ENCODE peak calls at places on chromosomes 12 and 14, in five cellular contexts. One of them, this sample, is unnamed.

GRCh38 chr14:53399057-53399456 is 245.9 kb upstream of the DDHD1 start:
- DNase-seq in OCI-M1: no peak
- DNase-seq in 8988T: no peak
- DNase-seq in dorsolateral prefrontal cortex: no peak
- DNase-seq in stimulated activated effector memory CD8-positive, alpha-beta T cell treated with anti-CD3 and anti-CD28 coated beads, Interleukin-12 subunit alpha, Interleukin-12 subunit beta, amount 100 ng/mL, for 72 hours: no peak
- DNase-seq in this sample: no peak

GRCh38 chr12:119715268-119715620 is 47.3 kb downstream of the PRKAB1 start:
- DNase-seq in 8988T: no peak
- DNase-seq in OCI-M1: no peak
- DNase-seq in dorsolateral prefrontal cortex: no peak
- DNase-seq in stimulated activated effector memory CD8-positive, alpha-beta T cell treated with anti-CD3 and anti-CD28 coated beads, Interleukin-12 subunit alpha, Interleukin-12 subunit beta, amount 100 ng/mL, for 72 hours: no peak
- DNase-seq in this sample: no peak

GRCh38 chr12:989751-990278 is 1.2 kb upstream of the ERC1 start:
- DNase-seq in dorsolateral prefrontal cortex: no peak
- DNase-seq in OCI-M1: peak
- DNase-seq in stimulated activated effector memory CD8-positive, alpha-beta T cell treated with anti-CD3 and anti-CD28 coated beads, Interleukin-12 subunit alpha, Interleukin-12 subunit beta, amount 100 ng/mL, for 72 hours: no peak
- DNase-seq in 8988T: peak
- DNase-seq in this sample: no peak

GRCh38 chr14:93946506-93947170 is 19.5 kb downstream of the FAM181A start:
- DNase-seq in OCI-M1: no peak
- DNase-seq in 8988T: no peak
- DNase-seq in dorsolateral prefrontal cortex: no peak
- DNase-seq in stimulated activated effector memory CD8-positive, alpha-beta T cell treated with anti-CD3 and anti-CD28 coated beads, Interleukin-12 subunit alpha, Interleukin-12 subunit beta, amount 100 ng/mL, for 72 hours: no peak
- DNase-seq in this sample: no peak

GRCh38 chr12:107847830-107848229 is 73.3 kb downstream of the ASCL4 start:
- DNase-seq in OCI-M1: no peak
- DNase-seq in dorsolateral prefrontal cortex: no peak
- DNase-seq in 8988T: no peak
- DNase-seq in stimulated activated effector memory CD8-positive, alpha-beta T cell treated with anti-CD3 and anti-CD28 coated beads, Interleukin-12 subunit alpha, Interleukin-12 subunit beta, amount 100 ng/mL, for 72 hours: no peak
- DNase-seq in this sample: no peak

GRCh38 chr14:76115010-76115422 is 36.7 kb upstream of the GPATCH2L start:
- DNase-seq in OCI-M1: peak
- DNase-seq in 8988T: no peak
- DNase-seq in stimulated activated effector memory CD8-positive, alpha-beta T cell treated with anti-CD3 and anti-CD28 coated beads, Interleukin-12 subunit alpha, Interleukin-12 subunit beta, amount 100 ng/mL, for 72 hours: no peak
- DNase-seq in dorsolateral prefrontal cortex: no peak
- DNase-seq in this sample: no peak

GRCh38 chr14:101357038-101357437 is 204.3 kb upstream of the DIO3 start:
- DNase-seq in dorsolateral prefrontal cortex: no peak
- DNase-seq in stimulated activated effector memory CD8-positive, alpha-beta T cell treated with anti-CD3 and anti-CD28 coated beads, Interleukin-12 subunit alpha, Interleukin-12 subunit beta, amount 100 ng/mL, for 72 hours: no peak
- DNase-seq in OCI-M1: no peak
- DNase-seq in 8988T: no peak
- DNase-seq in this sample: no peak

GRCh38 chr12:121413917-121414316 is 14.0 kb downstream of the RNF34 start:
- DNase-seq in stimulated activated effector memory CD8-positive, alpha-beta T cell treated with anti-CD3 and anti-CD28 coated beads, Interleukin-12 subunit alpha, Interleukin-12 subunit beta, amount 100 ng/mL, for 72 hours: no peak
- DNase-seq in 8988T: no peak
- DNase-seq in dorsolateral prefrontal cortex: no peak
- DNase-seq in OCI-M1: no peak
- DNase-seq in this sample: no peak

GRCh38 chr12:28563926-28564325 is 373.7 kb downstream of the CCDC91 start:
- DNase-seq in stimulated activated effector memory CD8-positive, alpha-beta T cell treated with anti-CD3 and anti-CD28 coated beads, Interleukin-12 subunit alpha, Interleukin-12 subunit beta, amount 100 ng/mL, for 72 hours: no peak
- DNase-seq in 8988T: no peak
- DNase-seq in dorsolateral prefrontal cortex: no peak
- DNase-seq in OCI-M1: no peak
- DNase-seq in this sample: no peak

GRCh38 chr12:91127751-91128150 is 16.5 kb upstream of the LUM start:
- DNase-seq in dorsolateral prefrontal cortex: no peak
- DNase-seq in stimulated activated effector memory CD8-positive, alpha-beta T cell treated with anti-CD3 and anti-CD28 coated beads, Interleukin-12 subunit alpha, Interleukin-12 subunit beta, amount 100 ng/mL, for 72 hours: no peak
- DNase-seq in 8988T: no peak
- DNase-seq in OCI-M1: no peak
- DNase-seq in this sample: no peak

GRCh38 chr14:95499354-95499750 is 17.1 kb downstream of the SYNE3 start:
- DNase-seq in 8988T: no peak
- DNase-seq in stimulated activated effector memory CD8-positive, alpha-beta T cell treated with anti-CD3 and anti-CD28 coated beads, Interleukin-12 subunit alpha, Interleukin-12 subunit beta, amount 100 ng/mL, for 72 hours: no peak
- DNase-seq in dorsolateral prefrontal cortex: no peak
- DNase-seq in OCI-M1: peak
- DNase-seq in this sample: no peak

GRCh38 chr12:116982721-116983502 is 72.2 kb downstream of the FBXW8 start:
- DNase-seq in stimulated activated effector memory CD8-positive, alpha-beta T cell treated with anti-CD3 and anti-CD28 coated beads, Interleukin-12 subunit alpha, Interleukin-12 subunit beta, amount 100 ng/mL, for 72 hours: no peak
- DNase-seq in 8988T: no peak
- DNase-seq in OCI-M1: no peak
- DNase-seq in dorsolateral prefrontal cortex: no peak
- DNase-seq in this sample: no peak

GRCh38 chr12:106073179-106073578 is 65.6 kb downstream of the NUAK1 start:
- DNase-seq in 8988T: no peak
- DNase-seq in OCI-M1: no peak
- DNase-seq in dorsolateral prefrontal cortex: no peak
- DNase-seq in stimulated activated effector memory CD8-positive, alpha-beta T cell treated with anti-CD3 and anti-CD28 coated beads, Interleukin-12 subunit alpha, Interleukin-12 subunit beta, amount 100 ng/mL, for 72 hours: no peak
- DNase-seq in this sample: no peak

GRCh38 chr12:71461787-71462328 is 22.3 kb downstream of the LGR5 start:
- DNase-seq in stimulated activated effector memory CD8-positive, alpha-beta T cell treated with anti-CD3 and anti-CD28 coated beads, Interleukin-12 subunit alpha, Interleukin-12 subunit beta, amount 100 ng/mL, for 72 hours: no peak
- DNase-seq in OCI-M1: no peak
- DNase-seq in dorsolateral prefrontal cortex: no peak
- DNase-seq in 8988T: no peak
- DNase-seq in this sample: no peak

GRCh38 chr12:127230843-127231260 is 1036.1 kb upstream of the TMEM132C start:
- DNase-seq in OCI-M1: peak
- DNase-seq in dorsolateral prefrontal cortex: no peak
- DNase-seq in stimulated activated effector memory CD8-positive, alpha-beta T cell treated with anti-CD3 and anti-CD28 coated beads, Interleukin-12 subunit alpha, Interleukin-12 subunit beta, amount 100 ng/mL, for 72 hours: no peak
- DNase-seq in 8988T: no peak
- DNase-seq in this sample: no peak

GRCh38 chr12:104742551-104742961 is 215.5 kb downstream of the SLC41A2 start:
- DNase-seq in stimulated activated effector memory CD8-positive, alpha-beta T cell treated with anti-CD3 and anti-CD28 coated beads, Interleukin-12 subunit alpha, Interleukin-12 subunit beta, amount 100 ng/mL, for 72 hours: no peak
- DNase-seq in dorsolateral prefrontal cortex: peak
- DNase-seq in 8988T: no peak
- DNase-seq in OCI-M1: no peak
- DNase-seq in this sample: no peak

GRCh38 chr12:95158919-95159318 is 58.3 kb downstream of the FGD6 start:
- DNase-seq in OCI-M1: peak
- DNase-seq in stimulated activated effector memory CD8-positive, alpha-beta T cell treated with anti-CD3 and anti-CD28 coated beads, Interleukin-12 subunit alpha, Interleukin-12 subunit beta, amount 100 ng/mL, for 72 hours: no peak
- DNase-seq in dorsolateral prefrontal cortex: no peak
- DNase-seq in 8988T: no peak
- DNase-seq in this sample: no peak

GRCh38 chr12:112393328-112393727 is 11.1 kb upstream of the HECTD4 start:
- DNase-seq in OCI-M1: no peak
- DNase-seq in 8988T: no peak
- DNase-seq in stimulated activated effector memory CD8-positive, alpha-beta T cell treated with anti-CD3 and anti-CD28 coated beads, Interleukin-12 subunit alpha, Interleukin-12 subunit beta, amount 100 ng/mL, for 72 hours: no peak
- DNase-seq in dorsolateral prefrontal cortex: no peak
- DNase-seq in this sample: no peak

GRCh38 chr12:104319918-104320626 is 16.5 kb downstream of the EID3 start:
- DNase-seq in OCI-M1: no peak
- DNase-seq in dorsolateral prefrontal cortex: no peak
- DNase-seq in 8988T: no peak
- DNase-seq in stimulated activated effector memory CD8-positive, alpha-beta T cell treated with anti-CD3 and anti-CD28 coated beads, Interleukin-12 subunit alpha, Interleukin-12 subunit beta, amount 100 ng/mL, for 72 hours: no peak
- DNase-seq in this sample: no peak

GRCh38 chr12:53995311-53996187 is 4.4 kb upstream of the HOXC9 start:
- DNase-seq in OCI-M1: peak
- DNase-seq in stimulated activated effector memory CD8-positive, alpha-beta T cell treated with anti-CD3 and anti-CD28 coated beads, Interleukin-12 subunit alpha, Interleukin-12 subunit beta, amount 100 ng/mL, for 72 hours: no peak
- DNase-seq in 8988T: peak
- DNase-seq in dorsolateral prefrontal cortex: no peak
- DNase-seq in this sample: no peak

GRCh38 chr14:79011091-79011919 is 841.1 kb downstream of the NRXN3 start:
- DNase-seq in dorsolateral prefrontal cortex: no peak
- DNase-seq in stimulated activated effector memory CD8-positive, alpha-beta T cell treated with anti-CD3 and anti-CD28 coated beads, Interleukin-12 subunit alpha, Interleukin-12 subunit beta, amount 100 ng/mL, for 72 hours: no peak
- DNase-seq in 8988T: no peak
- DNase-seq in OCI-M1: peak
- DNase-seq in this sample: no peak

GRCh38 chr12:94305293-94305957 is 154.2 kb downstream of the CEP83 start:
- DNase-seq in stimulated activated effector memory CD8-positive, alpha-beta T cell treated with anti-CD3 and anti-CD28 coated beads, Interleukin-12 subunit alpha, Interleukin-12 subunit beta, amount 100 ng/mL, for 72 hours: peak
- DNase-seq in dorsolateral prefrontal cortex: no peak
- DNase-seq in OCI-M1: peak
- DNase-seq in 8988T: no peak
- DNase-seq in this sample: peak

GRCh38 chr12:104695453-104696148 is 238.9 kb downstream of the CHST11 start:
- DNase-seq in 8988T: no peak
- DNase-seq in dorsolateral prefrontal cortex: no peak
- DNase-seq in OCI-M1: no peak
- DNase-seq in stimulated activated effector memory CD8-positive, alpha-beta T cell treated with anti-CD3 and anti-CD28 coated beads, Interleukin-12 subunit alpha, Interleukin-12 subunit beta, amount 100 ng/mL, for 72 hours: peak
- DNase-seq in this sample: peak

GRCh38 chr12:110245278-110245868 is 35.7 kb upstream of the ATP2A2 start:
- DNase-seq in stimulated activated effector memory CD8-positive, alpha-beta T cell treated with anti-CD3 and anti-CD28 coated beads, Interleukin-12 subunit alpha, Interleukin-12 subunit beta, amount 100 ng/mL, for 72 hours: peak
- DNase-seq in dorsolateral prefrontal cortex: no peak
- DNase-seq in 8988T: peak
- DNase-seq in OCI-M1: peak
- DNase-seq in this sample: peak

GRCh38 chr14:36035675-36036074 is 140.8 kb downstream of the PTCSC3 start:
- DNase-seq in dorsolateral prefrontal cortex: no peak
- DNase-seq in stimulated activated effector memory CD8-positive, alpha-beta T cell treated with anti-CD3 and anti-CD28 coated beads, Interleukin-12 subunit alpha, Interleukin-12 subunit beta, amount 100 ng/mL, for 72 hours: no peak
- DNase-seq in 8988T: no peak
- DNase-seq in OCI-M1: no peak
- DNase-seq in this sample: no peak

GRCh38 chr14:92940543-92940942 is 17.6 kb downstream of the CHGA start:
- DNase-seq in dorsolateral prefrontal cortex: no peak
- DNase-seq in OCI-M1: no peak
- DNase-seq in stimulated activated effector memory CD8-positive, alpha-beta T cell treated with anti-CD3 and anti-CD28 coated beads, Interleukin-12 subunit alpha, Interleukin-12 subunit beta, amount 100 ng/mL, for 72 hours: no peak
- DNase-seq in 8988T: no peak
- DNase-seq in this sample: no peak

GRCh38 chr14:90278199-90279175 is 22.1 kb downstream of the PSMC1 start:
- DNase-seq in 8988T: no peak
- DNase-seq in dorsolateral prefrontal cortex: no peak
- DNase-seq in stimulated activated effector memory CD8-positive, alpha-beta T cell treated with anti-CD3 and anti-CD28 coated beads, Interleukin-12 subunit alpha, Interleukin-12 subunit beta, amount 100 ng/mL, for 72 hours: no peak
- DNase-seq in OCI-M1: no peak
- DNase-seq in this sample: no peak

This sample was measured in stimulated activated naive B cell treated with anti-CD40 and anti-IgM and Interleukin-4, amounts not matched to agents 10 μg/mL and 1 μg/mL and 100 μg/mL, for 72 hours.